ENCODE peak calls at places on chromosomes 2 and 18, in six cellular contexts. O is HT1080; G is foreskin fibroblast; Q is left ventricle myocardium inferior; A is NCI-H2107; J is CD8-positive, alpha-beta memory T cell. C is an unnamed sample.

GRCh38 chr2:132669854-132670103 is 226 bp downstream of the LYPD1 start:
- DNase-seq in O (no peak), G (no peak), Q (no peak), J (no peak), A (no peak), C (no peak)

GRCh38 chr18:31486165-31486564 is 11.8 kb upstream of the DSG2 start:
- DNase-seq in J (no peak), G (no peak), O (no peak), Q (no peak), A (no peak), C (no peak)

GRCh38 chr2:10022041-10022421 is 21.3 kb upstream of the KLF11 start:
- DNase-seq in O (no peak), J (no peak), A (no peak), G (no peak), Q (no peak), C (no peak)

GRCh38 chr2:23322813-23323212 is 62.2 kb upstream of the KLHL29 start:
- DNase-seq in O (no peak), A (no peak), J (no peak), G (no peak), Q (no peak), C (no peak)

GRCh38 chr2:12661472-12661871 is 55.3 kb upstream of the TRIB2 start:
- DNase-seq in A (no peak), G (no peak), Q (no peak), O (no peak), J (no peak), C (no peak)

GRCh38 chr2:28450901-28451565 is 44.8 kb upstream of the PLB1 start:
- DNase-seq in O (no peak), A (no peak), G (no peak), J (no peak), Q (no peak), C (no peak)

GRCh38 chr18:13382990-13383821 is 164.6 kb downstream of the LDLRAD4 start:
- DNase-seq in J (no peak), A (no peak), O (no peak), Q (no peak), G (no peak), C (peak; percentile 27)

GRCh38 chr18:35143615-35144596 is 96.9 kb upstream of the ZNF397 start:
- DNase-seq in G (peak; percentile 40), J (no peak), A (peak; percentile 51), Q (no peak), O (peak; percentile 40), C (no peak)

GRCh38 chr2:95347681-95348608 is 50.8 kb downstream of the KCNIP3 start:
- DNase-seq in Q (no peak), A (no peak), O (no peak), J (no peak), G (no peak), C (no peak)

GRCh38 chr2:69645026-69645425 is 1.5 kb upstream of the AAK1 start:
- DNase-seq in O (no peak), G (no peak), J (no peak), Q (no peak), A (no peak), C (no peak)

GRCh38 chr2:51681854-51682253 is 649.9 kb upstream of the NRXN1 start:
- DNase-seq in A (no peak), G (no peak), Q (no peak), J (no peak), O (no peak), C (no peak)

GRCh38 chr18:5455644-5456043 is 88.2 kb downstream of the EPB41L3 start:
- DNase-seq in J (no peak), Q (no peak), A (no peak), O (peak; percentile 85), G (no peak), C (no peak)

GRCh38 chr18:58838165-58838860 is 26.4 kb upstream of the ZNF532 start:
- DNase-seq in J (no peak), A (no peak), G (no peak), O (no peak), Q (no peak), C (no peak)

GRCh38 chr2:134739879-134740301 is 21.1 kb upstream of the TMEM163 start:
- DNase-seq in G (no peak), Q (no peak), A (no peak), J (no peak), O (peak; percentile 86), C (no peak)

GRCh38 chr18:9435041-9435440 is 40.3 kb upstream of the RALBP1 start:
- DNase-seq in J (no peak), A (no peak), G (no peak), Q (no peak), O (no peak), C (no peak)

GRCh38 chr2:60549250-60550150 is 4.0 kb downstream of the BCL11A start:
- DNase-seq in O (peak; percentile 54), Q (peak; percentile 29), G (no peak), A (no peak), J (no peak), C (no peak)

GRCh38 chr2:83459456-83459855 is 999.6 kb downstream of the SUCLG1 start:
- DNase-seq in A (no peak), G (no peak), Q (no peak), J (no peak), O (no peak), C (no peak)

GRCh38 chr2:74333175-74333574 is 10.0 kb downstream of the SLC4A5 start:
- DNase-seq in G (peak; percentile 15), J (no peak), O (peak; percentile 32), A (peak; percentile 3), Q (no peak), C (no peak)

GRCh38 chr18:5895300-5895885 is at the start of gene TMEM200C:
- DNase-seq in O (no peak), A (no peak), G (no peak), J (no peak), Q (peak; percentile 18), C (no peak)

GRCh38 chr2:119255760-119256573 is 32.3 kb downstream of the STEAP3 start:
- DNase-seq in G (peak; percentile 97), O (peak; percentile 97), Q (no peak), A (peak; percentile 22), J (no peak), C (no peak)